ENCODE peak calls at places on chromosomes 12 and 14, in four cellular contexts. M, E, B and S are unnamed samples.

GRCh38 chr12:64124511-64125197 is 97.4 kb downstream of the KICS2 start:
- DNase-seq in M (no peak), E (no peak), B (peak; percentile 55), S (no peak)

GRCh38 chr14:23653046-23653445 is 16.9 kb downstream of the DHRS2 start:
- DNase-seq in M (no peak), E (no peak), B (peak; percentile 5), S (no peak)

GRCh38 chr14:66009104-66009503 is 477.1 kb upstream of the CCDC196 start:
- DNase-seq in M (peak; percentile 45), E (no peak), B (peak; percentile 12), S (peak; percentile 79)

GRCh38 chr12:89084751-89085150 is 267.6 kb downstream of the DUSP6 start:
- DNase-seq in M (no peak), E (no peak), B (peak; percentile 80), S (no peak)

GRCh38 chr12:111349101-111349747 is 19.7 kb downstream of the PHETA1 start:
- DNase-seq in M (no peak), E (no peak), B (no peak), S (no peak)

GRCh38 chr14:81211844-81212243 is 8.9 kb downstream of the GTF2A1 start:
- DNase-seq in M (peak; percentile 30), E (no peak), B (peak; percentile 17), S (peak; percentile 30)

GRCh38 chr12:74426091-74426490 is 111.5 kb upstream of the ATXN7L3B start:
- DNase-seq in M (no peak), E (no peak), B (no peak), S (no peak)

GRCh38 chr14:73241481-73242165 is 4.3 kb downstream of the PAPLN start:
- DNase-seq in M (no peak), E (no peak), B (no peak), S (no peak)

GRCh38 chr12:93348568-93349435 is 28.9 kb upstream of the NUDT4 start:
- DNase-seq in M (no peak), E (no peak), B (no peak), S (no peak)

GRCh38 chr14:26863736-26864135 is 265.9 kb upstream of the NOVA1 start:
- DNase-seq in M (no peak), E (no peak), B (no peak), S (no peak)

GRCh38 chr14:90291699-90292098 is 35.3 kb downstream of the PSMC1 start:
- DNase-seq in M (no peak), E (no peak), B (no peak), S (no peak)

GRCh38 chr14:86388216-86388615 is 858.3 kb downstream of the FLRT2 start:
- DNase-seq in M (no peak), E (no peak), B (no peak), S (no peak)

GRCh38 chr14:103721334-103722120 is 5.9 kb downstream of the ZFYVE21 start:
- DNase-seq in M (no peak), E (no peak), B (peak; percentile 47), S (no peak)

GRCh38 chr12:99911076-99911475 is 73.7 kb downstream of the ANKS1B start:
- DNase-seq in M (no peak), E (no peak), B (peak; percentile 89), S (peak; percentile 49)

GRCh38 chr14:100117647-100118376 is 41.6 kb downstream of the DEGS2 start:
- DNase-seq in M (no peak), E (no peak), B (no peak), S (no peak)

GRCh38 chr12:112005419-112006395 is 7.3 kb downstream of the TMEM116 start:
- DNase-seq in M (peak; percentile 35), E (peak; percentile 73), B (peak; percentile 46), S (peak; percentile 62)

GRCh38 chr12:118373628-118374027 is 921 bp upstream of the TAOK3 start:
- DNase-seq in M (peak; percentile 6), E (peak; percentile 34), B (no peak), S (no peak)

GRCh38 chr12:50326636-50327284 is 43.4 kb upstream of the LIMA1 start:
- DNase-seq in M (no peak), E (no peak), B (peak; percentile 72), S (no peak)

GRCh38 chr14:31371651-31372050 is 48.7 kb downstream of the HEATR5A start:
- DNase-seq in M (no peak), E (no peak), B (no peak), S (no peak)

GRCh38 chr14:66140213-66140918 is 345.8 kb upstream of the CCDC196 start:
- DNase-seq in M (no peak), E (no peak), B (no peak), S (no peak)

GRCh38 chr14:73465833-73466532 is 7.6 kb upstream of the NUMB start:
- DNase-seq in M (no peak), E (no peak), B (peak; percentile 59), S (no peak)

GRCh38 chr12:10753066-10753465 is 29.9 kb upstream of the YBX3 start:
- DNase-seq in M (no peak), E (no peak), B (peak; percentile 68), S (peak; percentile 10)

GRCh38 chr14:66507181-66507721 is 696 bp upstream of the GPHN start:
- DNase-seq in M (no peak), E (no peak), B (no peak), S (no peak)

GRCh38 chr14:59969319-59969718 is 49.4 kb downstream of the LRRC9 start:
- DNase-seq in M (no peak), E (no peak), B (peak; percentile 64), S (no peak)

GRCh38 chr12:130335517-130336392 is 1.9 kb upstream of the PIWIL1 start:
- DNase-seq in M (peak; percentile 79), E (peak; percentile 52), B (peak; percentile 34), S (peak; percentile 83)

GRCh38 chr12:100721193-100721592 is 73.4 kb upstream of the ANO4 start:
- DNase-seq in M (no peak), E (no peak), B (no peak), S (no peak)

GRCh38 chr14:96064866-96065265 is 25.7 kb downstream of the C14orf132 start:
- DNase-seq in M (no peak), E (no peak), B (no peak), S (no peak)

GRCh38 chr14:96065661-96066459 is 26.7 kb downstream of the C14orf132 start:
- DNase-seq in M (no peak), E (no peak), B (no peak), S (no peak)

GRCh38 chr14:96067985-96068930 is 29.1 kb downstream of the C14orf132 start:
- DNase-seq in M (no peak), E (no peak), B (no peak), S (no peak)

GRCh38 chr14:96069421-96069820 is 30.3 kb downstream of the C14orf132 start:
- DNase-seq in M (no peak), E (no peak), B (no peak), S (no peak)

DNA sequence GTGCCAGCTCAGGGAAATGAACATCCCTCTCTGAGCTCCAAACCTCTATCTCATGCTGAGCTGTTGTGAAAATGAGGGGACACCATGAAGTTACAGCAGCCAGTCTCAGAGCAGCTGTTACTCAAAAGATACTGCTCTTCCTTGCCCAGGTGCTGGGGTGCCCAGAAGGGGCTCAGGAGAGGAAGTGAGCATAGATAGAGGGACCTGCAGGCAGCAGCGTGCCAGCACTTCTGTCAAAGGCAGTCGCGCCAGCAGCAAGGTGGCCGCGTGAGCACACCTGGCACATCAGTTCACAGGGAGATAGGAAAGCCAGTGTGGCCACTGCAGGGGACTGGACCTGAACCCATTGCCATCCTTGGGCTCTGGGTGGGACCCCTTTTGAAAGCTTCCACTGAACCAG is 27.8 kb downstream of the C14orf132 start:
- DNase-seq in M (no peak), E (no peak), B (no peak), S (no peak)
- H4K20me1 ChIP-seq in M (no peaks in the 10 kb centered on the region), E (no peaks in the 10 kb centered on the region), B (peaks cover 36% of the 10 kb centered on the region), S (peaks cover 4% of the 10 kb centered on the region)

GRCh38 chr12:116233669-116234068 is 43.8 kb downstream of the MED13L start:
- DNase-seq in M (no peak), E (no peak), B (peak; percentile 62), S (no peak)

GRCh38 chr12:116241157-116241772 is 36.2 kb downstream of the MED13L start:
- DNase-seq in M (no peak), E (no peak), B (no peak), S (no peak)

GRCh38 chr12:116236148-116236731 is 41.3 kb downstream of the MED13L start:
- DNase-seq in M (peak; percentile 68), E (peak; percentile 60), B (peak; percentile 54), S (peak; percentile 60)

GRCh38 chr12:116236986-116237385 is 40.5 kb downstream of the MED13L start:
- DNase-seq in M (peak; percentile 29), E (peak; percentile 27), B (no peak), S (no peak)

DNA sequence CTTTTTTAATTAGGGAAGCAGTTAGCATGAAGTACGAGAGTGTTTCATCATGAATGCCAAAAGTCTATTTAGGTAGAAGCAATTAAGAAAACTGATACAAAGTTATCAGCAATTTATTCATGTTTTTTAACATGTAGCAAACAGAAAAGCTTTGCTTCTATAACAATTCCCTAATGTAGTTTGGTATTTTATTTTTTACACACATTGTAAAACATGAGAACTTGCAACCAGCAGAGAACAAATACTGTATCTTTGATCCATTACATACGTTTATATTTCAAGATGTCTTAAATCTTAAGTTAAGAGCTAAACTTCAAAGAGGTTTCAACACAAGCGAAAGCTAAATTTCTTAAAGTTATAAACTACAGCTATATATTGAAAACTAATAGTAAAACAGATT is 39.3 kb downstream of the MED13L start:
- DNase-seq in M (no peak), E (no peak), B (no peak), S (no peak)
- H4K20me1 ChIP-seq in M (peaks cover 70% of the 10 kb centered on the region), E (peaks cover 3% of the 10 kb centered on the region), B (peaks cover 78% of the 10 kb centered on the region), S (peaks cover 85% of the 10 kb centered on the region)

DNA sequence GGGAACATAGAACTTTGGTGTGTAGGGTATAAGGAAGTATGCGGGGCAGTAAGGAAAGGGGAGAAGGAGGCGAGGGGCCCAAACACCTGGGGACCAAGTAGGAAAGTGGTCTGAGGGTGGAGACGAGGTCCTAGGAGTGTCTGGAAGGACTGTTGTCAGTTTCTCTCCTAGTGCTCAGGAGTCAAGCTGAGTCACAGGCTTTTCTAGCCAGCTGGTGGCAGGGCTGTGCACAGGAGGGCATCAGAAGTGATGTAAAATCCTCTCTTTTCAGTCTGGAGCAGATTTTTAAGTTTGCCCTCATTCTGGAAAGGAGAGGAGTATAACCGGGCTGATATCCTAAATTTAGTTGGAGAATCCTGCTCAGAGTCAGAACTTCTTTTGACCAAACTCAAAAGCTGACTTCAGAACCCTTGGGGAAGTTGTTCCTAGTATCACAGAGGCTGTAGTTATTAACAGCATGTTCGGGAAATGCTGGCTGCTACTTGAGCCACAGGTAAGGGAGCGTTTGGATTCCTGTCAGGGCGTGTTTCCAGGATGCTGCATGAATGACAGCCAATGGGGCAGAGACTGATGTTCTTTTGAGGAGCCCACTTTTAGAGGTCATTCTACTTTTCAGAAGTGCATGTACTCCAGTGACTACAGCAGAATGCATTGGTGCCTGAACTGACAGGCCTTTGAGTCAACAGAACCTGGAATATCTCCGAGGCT is 19.3 kb downstream of the ZNF664 start:
- DNase-seq in M (no peak), E (no peak), B (no peak), S (no peak)
- H4K20me1 ChIP-seq in M (peaks cover 100% of the 10 kb centered on the region), E (no peaks in the 10 kb centered on the region), B (peaks cover 8% of the 10 kb centered on the region), S (peaks cover 7% of the 10 kb centered on the region)

DNA sequence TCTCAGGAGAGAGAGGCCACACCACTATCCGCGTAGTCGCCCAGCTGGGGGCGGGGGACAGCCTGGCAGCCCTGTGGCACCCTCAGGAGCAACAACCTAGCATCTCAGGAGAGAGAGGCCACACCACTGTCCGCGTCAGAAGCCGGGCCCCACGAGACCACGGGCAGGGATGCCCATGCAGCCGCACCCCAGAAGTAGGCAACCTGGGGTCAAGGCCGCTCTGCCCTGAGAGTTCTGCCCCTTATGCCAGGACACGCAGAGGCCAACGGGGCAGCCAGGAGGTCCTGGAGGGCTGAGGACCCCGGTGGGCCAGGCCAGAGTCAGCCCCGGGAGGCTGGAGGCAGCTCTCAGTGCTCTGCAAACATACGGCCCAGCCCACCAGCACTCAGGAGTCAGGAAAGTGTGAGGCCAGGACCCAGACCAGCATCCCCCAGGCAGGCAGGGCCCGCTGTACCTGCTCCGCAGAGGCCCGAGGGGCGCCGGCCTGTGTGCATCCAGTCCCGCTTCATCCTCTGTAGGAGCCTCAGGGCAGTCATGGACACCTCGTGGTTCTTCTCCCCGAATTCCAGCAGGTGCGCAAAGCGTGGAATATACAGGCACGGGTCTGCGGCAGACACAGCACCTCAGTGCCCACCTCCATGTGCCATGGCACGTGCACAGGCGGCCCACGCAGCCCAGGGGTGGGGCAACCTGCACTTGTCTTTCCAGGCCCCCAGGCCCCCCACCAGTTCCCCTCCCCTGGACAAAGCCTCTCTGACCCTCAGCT is 7.3 kb upstream of the BTBD6 start:
- DNase-seq in M (no peak), E (no peak), B (no peak), S (no peak)
- H4K20me1 ChIP-seq in M (peaks cover 6% of the 10 kb centered on the region), E (no peaks in the 10 kb centered on the region), B (peaks cover 3% of the 10 kb centered on the region), S (no peaks in the 10 kb centered on the region)